ENCODE peak calls at places on chromosome 19, in nine cellular contexts. One of them, this sample, is unnamed.
A peak's percentile ranks its signal among the peaks of the same experiment; 100 is the strongest.

GRCh38 chr19:27972291-27973040 is 1240.5 kb downstream of the UQCRFS1 start:
- DNase-seq in mucosa of descending colon: no peak
- DNase-seq in NCI-H1417: no peak
- DNase-seq in fibroblast of the conjunctiva: no peak
- DNase-seq in HFF-Myc: no peak
- DNase-seq in heart right ventricle: no peak
- DNase-seq in myocyte: peak; percentile 46
- DNase-seq in T-helper 2 cell: no peak
- DNase-seq in OCI-LY7: no peak
- DNase-seq in this sample: no peak

GRCh38 chr19:16378291-16378889 is 53.8 kb downstream of the KLF2 start:
- DNase-seq in mucosa of descending colon: no peak
- DNase-seq in NCI-H1417: no peak
- DNase-seq in fibroblast of the conjunctiva: no peak
- DNase-seq in HFF-Myc: no peak
- DNase-seq in heart right ventricle: no peak
- DNase-seq in myocyte: no peak
- DNase-seq in T-helper 2 cell: no peak
- DNase-seq in OCI-LY7: no peak
- DNase-seq in this sample: no peak

GRCh38 chr19:32637480-32637879 is 37.5 kb downstream of the ANKRD27 start:
- DNase-seq in mucosa of descending colon: no peak
- DNase-seq in NCI-H1417: no peak
- DNase-seq in fibroblast of the conjunctiva: no peak
- DNase-seq in HFF-Myc: no peak
- DNase-seq in heart right ventricle: no peak
- DNase-seq in myocyte: no peak
- DNase-seq in T-helper 2 cell: no peak
- DNase-seq in OCI-LY7: no peak
- DNase-seq in this sample: no peak

GRCh38 chr19:22052644-22053013 is 345 bp downstream of the ZNF257 start:
- DNase-seq in mucosa of descending colon: no peak
- DNase-seq in NCI-H1417: no peak
- DNase-seq in fibroblast of the conjunctiva: no peak
- DNase-seq in HFF-Myc: no peak
- DNase-seq in heart right ventricle: peak; percentile 16
- DNase-seq in myocyte: no peak
- DNase-seq in T-helper 2 cell: peak; percentile 5
- DNase-seq in OCI-LY7: peak; percentile 19
- DNase-seq in this sample: no peak

GRCh38 chr19:3990815-3991117 is 5.5 kb upstream of the EEF2 start:
- DNase-seq in mucosa of descending colon: no peak
- DNase-seq in NCI-H1417: no peak
- DNase-seq in fibroblast of the conjunctiva: no peak
- DNase-seq in HFF-Myc: no peak
- DNase-seq in heart right ventricle: no peak
- DNase-seq in myocyte: no peak
- DNase-seq in T-helper 2 cell: no peak
- DNase-seq in OCI-LY7: no peak
- DNase-seq in this sample: no peak

GRCh38 chr19:58555920-58556632 is 1.2 kb upstream of the CHMP2A start:
- DNase-seq in mucosa of descending colon: peak; percentile 68
- DNase-seq in NCI-H1417: no peak
- DNase-seq in fibroblast of the conjunctiva: no peak
- DNase-seq in HFF-Myc: no peak
- DNase-seq in heart right ventricle: no peak
- DNase-seq in myocyte: no peak
- DNase-seq in T-helper 2 cell: no peak
- DNase-seq in OCI-LY7: no peak
- DNase-seq in this sample: no peak

GRCh38 chr19:2983351-2984195 is 6.2 kb downstream of the TLE6 start:
- DNase-seq in mucosa of descending colon: peak; percentile 62
- DNase-seq in NCI-H1417: peak; percentile 97
- DNase-seq in fibroblast of the conjunctiva: peak; percentile 59
- DNase-seq in HFF-Myc: no peak
- DNase-seq in heart right ventricle: peak; percentile 75
- DNase-seq in myocyte: no peak
- DNase-seq in T-helper 2 cell: no peak
- DNase-seq in OCI-LY7: peak; percentile 58
- DNase-seq in this sample: peak; percentile 60

GRCh38 chr19:35223084-35223790 is 5.3 kb downstream of the FAM187B start:
- DNase-seq in mucosa of descending colon: no peak
- DNase-seq in NCI-H1417: no peak
- DNase-seq in fibroblast of the conjunctiva: no peak
- DNase-seq in HFF-Myc: no peak
- DNase-seq in heart right ventricle: no peak
- DNase-seq in myocyte: no peak
- DNase-seq in T-helper 2 cell: no peak
- DNase-seq in OCI-LY7: no peak
- DNase-seq in this sample: no peak

GRCh38 chr19:48896191-48896720 is 2.3 kb downstream of the TULP2 start:
- DNase-seq in mucosa of descending colon: peak; percentile 75
- DNase-seq in NCI-H1417: no peak
- DNase-seq in fibroblast of the conjunctiva: no peak
- DNase-seq in HFF-Myc: no peak
- DNase-seq in heart right ventricle: peak; percentile 71
- DNase-seq in myocyte: no peak
- DNase-seq in T-helper 2 cell: no peak
- DNase-seq in OCI-LY7: peak; percentile 39
- DNase-seq in this sample: no peak

GRCh38 chr19:50486823-50487515 is 10.3 kb upstream of the GARIN5A start:
- DNase-seq in mucosa of descending colon: no peak
- DNase-seq in NCI-H1417: no peak
- DNase-seq in fibroblast of the conjunctiva: peak; percentile 12
- DNase-seq in HFF-Myc: peak; percentile 42
- DNase-seq in heart right ventricle: no peak
- DNase-seq in myocyte: peak; percentile 79
- DNase-seq in T-helper 2 cell: peak; percentile 45
- DNase-seq in OCI-LY7: peak; percentile 60
- DNase-seq in this sample: peak; percentile 59

GRCh38 chr19:51407631-51408131 is 9.8 kb downstream of the SIGLEC10 start:
- DNase-seq in mucosa of descending colon: no peak
- DNase-seq in NCI-H1417: no peak
- DNase-seq in fibroblast of the conjunctiva: no peak
- DNase-seq in HFF-Myc: no peak
- DNase-seq in heart right ventricle: no peak
- DNase-seq in myocyte: peak; percentile 15
- DNase-seq in T-helper 2 cell: no peak
- DNase-seq in OCI-LY7: peak; percentile 72
- DNase-seq in this sample: no peak

GRCh38 chr19:39483141-39483540 is 2.5 kb downstream of the TIMM50 start:
- DNase-seq in mucosa of descending colon: no peak
- DNase-seq in NCI-H1417: no peak
- DNase-seq in fibroblast of the conjunctiva: no peak
- DNase-seq in HFF-Myc: no peak
- DNase-seq in heart right ventricle: no peak
- DNase-seq in myocyte: no peak
- DNase-seq in T-helper 2 cell: no peak
- DNase-seq in OCI-LY7: no peak
- DNase-seq in this sample: peak; percentile 7

GRCh38 chr19:17300992-17301585 is 2.1 kb downstream of the ABHD8 start:
- DNase-seq in mucosa of descending colon: peak; percentile 61
- DNase-seq in NCI-H1417: no peak
- DNase-seq in fibroblast of the conjunctiva: no peak
- DNase-seq in HFF-Myc: no peak
- DNase-seq in heart right ventricle: no peak
- DNase-seq in myocyte: no peak
- DNase-seq in T-helper 2 cell: no peak
- DNase-seq in OCI-LY7: no peak
- DNase-seq in this sample: no peak

GRCh38 chr19:28294395-28294794 is 918.6 kb downstream of the UQCRFS1 start:
- DNase-seq in mucosa of descending colon: no peak
- DNase-seq in NCI-H1417: no peak
- DNase-seq in fibroblast of the conjunctiva: no peak
- DNase-seq in HFF-Myc: peak; percentile 29
- DNase-seq in heart right ventricle: no peak
- DNase-seq in myocyte: no peak
- DNase-seq in T-helper 2 cell: no peak
- DNase-seq in OCI-LY7: no peak
- DNase-seq in this sample: no peak

GRCh38 chr19:11034449-11035213 is 54.6 kb upstream of the LDLR start:
- DNase-seq in mucosa of descending colon: no peak
- DNase-seq in NCI-H1417: no peak
- DNase-seq in fibroblast of the conjunctiva: no peak
- DNase-seq in HFF-Myc: no peak
- DNase-seq in heart right ventricle: no peak
- DNase-seq in myocyte: no peak
- DNase-seq in T-helper 2 cell: no peak
- DNase-seq in OCI-LY7: no peak
- DNase-seq in this sample: no peak

GRCh38 chr19:56294557-56294956 is 20.1 kb downstream of the ZSCAN5A start:
- DNase-seq in mucosa of descending colon: no peak
- DNase-seq in NCI-H1417: peak; percentile 15
- DNase-seq in fibroblast of the conjunctiva: no peak
- DNase-seq in HFF-Myc: no peak
- DNase-seq in heart right ventricle: no peak
- DNase-seq in myocyte: peak; percentile 9
- DNase-seq in T-helper 2 cell: no peak
- DNase-seq in OCI-LY7: no peak
- DNase-seq in this sample: no peak

GRCh38 chr19:53927745-53928144 is 18.7 kb downstream of the CACNG7 start:
- DNase-seq in mucosa of descending colon: no peak
- DNase-seq in NCI-H1417: no peak
- DNase-seq in fibroblast of the conjunctiva: peak; percentile 28
- DNase-seq in HFF-Myc: peak; percentile 43
- DNase-seq in heart right ventricle: no peak
- DNase-seq in myocyte: peak; percentile 71
- DNase-seq in T-helper 2 cell: peak; percentile 18
- DNase-seq in OCI-LY7: peak; percentile 29
- DNase-seq in this sample: no peak

GRCh38 chr19:38793186-38793585 is 4.2 kb downstream of the LGALS7B start:
- DNase-seq in mucosa of descending colon: no peak
- DNase-seq in NCI-H1417: no peak
- DNase-seq in fibroblast of the conjunctiva: peak; percentile 37
- DNase-seq in HFF-Myc: no peak
- DNase-seq in heart right ventricle: no peak
- DNase-seq in myocyte: no peak
- DNase-seq in T-helper 2 cell: no peak
- DNase-seq in OCI-LY7: no peak
- DNase-seq in this sample: peak; percentile 93

GRCh38 chr19:5947435-5947834 is 30.5 kb downstream of the RANBP3 start:
- DNase-seq in mucosa of descending colon: peak; percentile 70
- DNase-seq in NCI-H1417: no peak
- DNase-seq in fibroblast of the conjunctiva: peak; percentile 18
- DNase-seq in HFF-Myc: no peak
- DNase-seq in heart right ventricle: peak; percentile 61
- DNase-seq in myocyte: no peak
- DNase-seq in T-helper 2 cell: no peak
- DNase-seq in OCI-LY7: no peak
- DNase-seq in this sample: no peak

GRCh38 chr19:32823747-32824102 is 45.8 kb downstream of the SLC7A9 start:
- DNase-seq in mucosa of descending colon: no peak
- DNase-seq in NCI-H1417: no peak
- DNase-seq in fibroblast of the conjunctiva: no peak
- DNase-seq in HFF-Myc: no peak
- DNase-seq in heart right ventricle: no peak
- DNase-seq in myocyte: no peak
- DNase-seq in T-helper 2 cell: no peak
- DNase-seq in OCI-LY7: no peak
- DNase-seq in this sample: no peak

GRCh38 chr19:50817941-50818858 is 5.4 kb downstream of the KLK1 start:
- DNase-seq in mucosa of descending colon: peak; percentile 92
- DNase-seq in NCI-H1417: peak; percentile 87
- DNase-seq in fibroblast of the conjunctiva: no peak
- DNase-seq in HFF-Myc: no peak
- DNase-seq in heart right ventricle: peak; percentile 48
- DNase-seq in myocyte: no peak
- DNase-seq in T-helper 2 cell: peak; percentile 44
- DNase-seq in OCI-LY7: peak; percentile 71
- DNase-seq in this sample: peak; percentile 35

GRCh38 chr19:40718774-40719391 is 2.0 kb downstream of the ITPKC start:
- DNase-seq in mucosa of descending colon: peak; percentile 94
- DNase-seq in NCI-H1417: no peak
- DNase-seq in fibroblast of the conjunctiva: peak; percentile 12
- DNase-seq in HFF-Myc: no peak
- DNase-seq in heart right ventricle: peak; percentile 45
- DNase-seq in myocyte: peak; percentile 43
- DNase-seq in T-helper 2 cell: no peak
- DNase-seq in OCI-LY7: peak; percentile 38
- DNase-seq in this sample: peak; percentile 56

This sample was measured in NCI-H2171 treated with DMSO at 0.1 percent for 48 hours.